ENCODE peak calls at places on chromosome 5, in six cellular contexts. One of them, this sample, is unnamed.

GRCh38 chr5:137085206-137085605 is 413.9 kb downstream of the SPOCK1 start:
- DNase-seq in neural progenitor cell: no peak
- DNase-seq in HCT116: no peak
- DNase-seq in fibroblast of lung: no peak
- DNase-seq in GM23338: no peak
- DNase-seq in MM.1S: no peak
- DNase-seq in this sample: no peak

GRCh38 chr5:95281211-95281610 is 3.7 kb downstream of the MCTP1 start:
- DNase-seq in neural progenitor cell: peak
- DNase-seq in HCT116: peak
- DNase-seq in fibroblast of lung: no peak
- DNase-seq in GM23338: peak
- DNase-seq in MM.1S: no peak
- DNase-seq in this sample: no peak

GRCh38 chr5:135750506-135750905 is 84.0 kb upstream of the SLC25A48 start:
- DNase-seq in neural progenitor cell: peak
- DNase-seq in HCT116: no peak
- DNase-seq in fibroblast of lung: no peak
- DNase-seq in GM23338: peak
- DNase-seq in MM.1S: no peak
- DNase-seq in this sample: no peak

GRCh38 chr5:122870219-122870856 is 24.9 kb downstream of the SNX24 start:
- DNase-seq in neural progenitor cell: no peak
- DNase-seq in HCT116: no peak
- DNase-seq in fibroblast of lung: peak
- DNase-seq in GM23338: no peak
- DNase-seq in MM.1S: no peak
- DNase-seq in this sample: no peak

GRCh38 chr5:138942861-138943260 is 67.7 kb upstream of the LRRTM2 start:
- DNase-seq in neural progenitor cell: no peak
- DNase-seq in HCT116: no peak
- DNase-seq in fibroblast of lung: no peak
- DNase-seq in GM23338: no peak
- DNase-seq in MM.1S: no peak
- DNase-seq in this sample: no peak

GRCh38 chr5:132218321-132218720 is 9.3 kb downstream of the P4HA2 start:
- DNase-seq in neural progenitor cell: no peak
- DNase-seq in HCT116: no peak
- DNase-seq in fibroblast of lung: no peak
- DNase-seq in GM23338: no peak
- DNase-seq in MM.1S: no peak
- DNase-seq in this sample: no peak

GRCh38 chr5:123538670-123539459 is 26.9 kb downstream of the CSNK1G3 start:
- DNase-seq in neural progenitor cell: peak
- DNase-seq in HCT116: no peak
- DNase-seq in fibroblast of lung: no peak
- DNase-seq in GM23338: peak
- DNase-seq in MM.1S: no peak
- DNase-seq in this sample: no peak

GRCh38 chr5:169581580-169582227 is 1.9 kb upstream of the SPDL1 start:
- DNase-seq in neural progenitor cell: peak
- DNase-seq in HCT116: peak
- DNase-seq in fibroblast of lung: peak
- DNase-seq in GM23338: peak
- DNase-seq in MM.1S: peak
- DNase-seq in this sample: peak

GRCh38 chr5:57219386-57219785 is 45.5 kb downstream of the GPBP1 start:
- DNase-seq in neural progenitor cell: no peak
- DNase-seq in HCT116: no peak
- DNase-seq in fibroblast of lung: no peak
- DNase-seq in GM23338: peak
- DNase-seq in MM.1S: peak
- DNase-seq in this sample: no peak

GRCh38 chr5:84383296-84383815 is 1.3 kb downstream of the EDIL3 start:
- DNase-seq in neural progenitor cell: no peak
- DNase-seq in HCT116: no peak
- DNase-seq in fibroblast of lung: no peak
- DNase-seq in GM23338: no peak
- DNase-seq in MM.1S: no peak
- DNase-seq in this sample: no peak
- TF ChIP-seq EZH2 in neural progenitor cell: no peak
- TF ChIP-seq EZH2 in HCT116: no peak
- TF ChIP-seq EZH2 in fibroblast of lung: no peak
- TF ChIP-seq EZH2 in GM23338: no peak
- TF ChIP-seq EZH2 in MM.1S: no peak
- TF ChIP-seq EZH2 in this sample: no peak

GRCh38 chr5:173231381-173231766 is 3.6 kb downstream of the NKX2-5 start:
- DNase-seq in neural progenitor cell: no peak
- DNase-seq in HCT116: no peak
- DNase-seq in fibroblast of lung: no peak
- DNase-seq in GM23338: no peak
- DNase-seq in MM.1S: no peak
- DNase-seq in this sample: no peak
- TF ChIP-seq EZH2 in neural progenitor cell: no peak
- TF ChIP-seq EZH2 in HCT116: no peak
- TF ChIP-seq EZH2 in fibroblast of lung: no peak
- TF ChIP-seq EZH2 in GM23338: peak
- TF ChIP-seq EZH2 in MM.1S: no peak
- TF ChIP-seq EZH2 in this sample: no peak

GRCh38 chr5:116573617-116574431 is 799 bp downstream of the SEMA6A start:
- DNase-seq in neural progenitor cell: peak
- DNase-seq in HCT116: no peak
- DNase-seq in fibroblast of lung: peak
- DNase-seq in GM23338: no peak
- DNase-seq in MM.1S: no peak
- DNase-seq in this sample: no peak

GRCh38 chr5:116572375-116573278 is 2.0 kb downstream of the SEMA6A start:
- DNase-seq in neural progenitor cell: peak
- DNase-seq in HCT116: no peak
- DNase-seq in fibroblast of lung: peak
- DNase-seq in GM23338: peak
- DNase-seq in MM.1S: no peak
- DNase-seq in this sample: no peak

GRCh38 chr5:116574682-116575634 is at the start of gene SEMA6A:
- DNase-seq in neural progenitor cell: peak
- DNase-seq in HCT116: peak
- DNase-seq in fibroblast of lung: peak
- DNase-seq in GM23338: peak
- DNase-seq in MM.1S: peak
- DNase-seq in this sample: no peak

GRCh38 chr5:116571568-116572321 is 2.9 kb downstream of the SEMA6A start:
- DNase-seq in neural progenitor cell: peak
- DNase-seq in HCT116: no peak
- DNase-seq in fibroblast of lung: no peak
- DNase-seq in GM23338: peak
- DNase-seq in MM.1S: no peak
- DNase-seq in this sample: no peak

GRCh38 chr5:116573279-116573616 is 1.4 kb downstream of the SEMA6A start:
- DNase-seq in neural progenitor cell: peak
- DNase-seq in HCT116: no peak
- DNase-seq in fibroblast of lung: no peak
- DNase-seq in GM23338: no peak
- DNase-seq in MM.1S: no peak
- DNase-seq in this sample: no peak
- TF ChIP-seq EZH2 in neural progenitor cell: no peak
- TF ChIP-seq EZH2 in HCT116: no peak
- TF ChIP-seq EZH2 in fibroblast of lung: peak
- TF ChIP-seq EZH2 in GM23338: no peak
- TF ChIP-seq EZH2 in MM.1S: no peak
- TF ChIP-seq EZH2 in this sample: no peak

GRCh38 chr5:152364172-152364571 is 40.9 kb downstream of the NMUR2 start:
- DNase-seq in neural progenitor cell: no peak
- DNase-seq in HCT116: no peak
- DNase-seq in fibroblast of lung: no peak
- DNase-seq in GM23338: no peak
- DNase-seq in MM.1S: no peak
- DNase-seq in this sample: no peak

GRCh38 chr5:152364899-152365298 is 40.2 kb downstream of the NMUR2 start:
- DNase-seq in neural progenitor cell: no peak
- DNase-seq in HCT116: no peak
- DNase-seq in fibroblast of lung: no peak
- DNase-seq in GM23338: no peak
- DNase-seq in MM.1S: no peak
- DNase-seq in this sample: no peak

DNA sequence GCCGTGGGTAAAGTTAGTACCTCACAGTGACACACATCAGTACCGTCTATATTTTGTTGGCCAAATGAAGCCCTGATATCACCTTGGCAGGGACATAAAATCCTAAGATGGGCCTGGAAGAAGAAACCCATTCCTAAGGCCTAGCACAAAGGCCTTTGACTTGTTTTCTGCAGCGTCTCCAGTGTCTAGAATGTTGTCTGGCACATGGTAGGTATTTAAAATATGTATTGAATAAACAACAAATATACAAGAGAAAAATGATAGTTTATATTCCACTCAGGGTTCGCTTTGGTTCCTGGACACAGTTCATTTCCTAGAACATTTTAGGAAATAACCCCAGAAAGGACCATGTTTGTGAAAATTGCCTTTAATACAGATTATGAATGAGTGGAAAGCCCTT is 45.9 kb downstream of the NMUR2 start:
- DNase-seq in neural progenitor cell: no peak
- DNase-seq in HCT116: no peak
- DNase-seq in fibroblast of lung: no peak
- DNase-seq in GM23338: no peak
- DNase-seq in MM.1S: no peak
- DNase-seq in this sample: no peak
- TF ChIP-seq EZH2 in neural progenitor cell: no peak
- TF ChIP-seq EZH2 in HCT116: no peak
- TF ChIP-seq EZH2 in fibroblast of lung: no peak
- TF ChIP-seq EZH2 in GM23338: no peak
- TF ChIP-seq EZH2 in MM.1S: no peak
- TF ChIP-seq EZH2 in this sample: no peak

GRCh38 chr5:88687253-88687955 is 195.6 kb downstream of the MEF2C start:
- DNase-seq in neural progenitor cell: no peak
- DNase-seq in HCT116: no peak
- DNase-seq in fibroblast of lung: no peak
- DNase-seq in GM23338: peak
- DNase-seq in MM.1S: no peak
- DNase-seq in this sample: no peak
- TF ChIP-seq EZH2 in neural progenitor cell: no peak
- TF ChIP-seq EZH2 in HCT116: no peak
- TF ChIP-seq EZH2 in fibroblast of lung: no peak
- TF ChIP-seq EZH2 in GM23338: peak
- TF ChIP-seq EZH2 in MM.1S: no peak
- TF ChIP-seq EZH2 in this sample: no peak

GRCh38 chr5:177984565-177985166 is 11.4 kb downstream of the PROP1 start:
- DNase-seq in neural progenitor cell: no peak
- DNase-seq in HCT116: no peak
- DNase-seq in fibroblast of lung: no peak
- DNase-seq in GM23338: peak
- DNase-seq in MM.1S: no peak
- DNase-seq in this sample: no peak
- TF ChIP-seq EZH2 in neural progenitor cell: no peak
- TF ChIP-seq EZH2 in HCT116: no peak
- TF ChIP-seq EZH2 in fibroblast of lung: peak
- TF ChIP-seq EZH2 in GM23338: peak
- TF ChIP-seq EZH2 in MM.1S: no peak
- TF ChIP-seq EZH2 in this sample: no peak